ENCODE peak calls at places on chromosomes 11 and 22, in four cellular contexts. I is epithelial cell of esophagus, M is C1 segment of cervical spinal cord, E is aorta. K is an unnamed sample.

GRCh38 chr11:113048820-113049555 is 87.8 kb downstream of the NCAM1 start:
- DNase-seq in E (no peak), I (peak; percentile 84), M (no peak), K (no peak)

GRCh38 chr11:126929186-126930085 is 71.1 kb downstream of the KIRREL3 start:
- DNase-seq in I (peak; percentile 1), M (no peak), E (no peak), K (no peak)

GRCh38 chr11:111938687-111939160 is 1.6 kb downstream of the DIXDC1 start:
- DNase-seq in E (no peak), I (peak; percentile 62), M (no peak), K (no peak)

GRCh38 chr11:126834149-126834548 is 166.4 kb downstream of the KIRREL3 start:
- DNase-seq in M (no peak), E (no peak), I (no peak), K (no peak)

GRCh38 chr22:43395296-43395695 is 16.5 kb upstream of the MPPED1 start:
- DNase-seq in I (no peak), M (no peak), E (no peak), K (no peak)

GRCh38 chr11:44066732-44067131 is 662 bp downstream of the ACCS start:
- DNase-seq in E (no peak), M (no peak), I (peak; percentile 79), K (no peak)

GRCh38 chr22:44825310-44826150 is 73.2 kb downstream of the ARHGAP8 start:
- DNase-seq in M (no peak), I (no peak), E (no peak), K (no peak)

GRCh38 chr11:94837317-94837716 is 69.2 kb downstream of the AMOTL1 start:
- DNase-seq in M (no peak), I (no peak), E (no peak), K (no peak)

GRCh38 chr11:134951305-134951700 is 539.3 kb upstream of the B3GAT1 start:
- DNase-seq in I (peak; percentile 44), M (no peak), E (peak; percentile 81), K (no peak)

GRCh38 chr11:16923987-16924386 is 90.2 kb downstream of the PLEKHA7 start:
- DNase-seq in M (no peak), E (no peak), I (no peak), K (no peak)

GRCh38 chr22:39570226-39570625 is 327 bp upstream of the CACNA1I start:
- DNase-seq in E (no peak), M (no peak), I (no peak), K (no peak)

GRCh38 chr11:94002226-94002625 is 18.9 kb upstream of the HEPHL1 start:
- DNase-seq in M (no peak), E (no peak), I (peak; percentile 89), K (no peak)

GRCh38 chr11:113638378-113638777 is 67.7 kb downstream of the TMPRSS5 start:
- DNase-seq in M (no peak), E (no peak), I (no peak), K (no peak)

GRCh38 chr22:20549232-20549841 is 41.9 kb downstream of the MED15 start:
- DNase-seq in E (peak; percentile 66), M (no peak), I (no peak), K (no peak)